ENCODE peak calls at places on chromosomes 13 and 19, in six cellular contexts. L is IMR-90, M is uterus, K is PC-9, G is pancreas, F is OCI-LY7. X is an unnamed sample. For H3K9me3, the result is how much of the 10 kb centered on the place peaks cover.

GRCh38 chr19:2227415-2228156 is 8.5 kb downstream of the PLEKHJ1 start:
- DNase-seq in F (peak), K (no peak), L (no peak), G (no peak), M (no peak), X (no peak)

GRCh38 chr13:48403151-48403631 is 9.7 kb downstream of the LPAR6 start:
- DNase-seq in L (peak), F (no peak), G (no peak), K (no peak), M (no peak), X (no peak)

GRCh38 chr13:52846567-52847321 is 1.7 kb downstream of the PCDH8 start:
- DNase-seq in K (no peak), L (peak), G (peak), F (no peak), M (no peak), X (peak)

GRCh38 chr13:110187501-110188161 is 119.3 kb downstream of the COL4A1 start:
- DNase-seq in M (no peak), K (no peak), F (no peak), L (peak), G (no peak), X (peak)

GRCh38 chr13:51643114-51643881 is 59.0 kb downstream of the WDFY2 start:
- DNase-seq in L (peak), G (no peak), K (peak), M (no peak), F (no peak), X (no peak)

GRCh38 chr13:74153316-74153715 is 19.1 kb upstream of the KLF12 start:
- DNase-seq in M (no peak), G (no peak), F (no peak), L (no peak), K (no peak), X (no peak)

GRCh38 chr19:37867831-37868230 is 38.6 kb downstream of the WDR87 start:
- DNase-seq in F (no peak), K (no peak), L (peak), G (no peak), M (no peak), X (no peak)

GRCh38 chr19:52007805-52008557 is at the start of gene ZNF615:
- DNase-seq in F (no peak), G (peak), K (peak), M (peak), L (peak), X (peak)

GRCh38 chr13:103224804-103225203 is 158.6 kb upstream of the SLC10A2 start:
- DNase-seq in K (no peak), F (no peak), L (no peak), M (no peak), G (no peak), X (no peak)

GRCh38 chr13:93169980-93170379 is 56.6 kb upstream of the GPC6 start:
- DNase-seq in L (peak), M (no peak), G (no peak), F (no peak), K (no peak), X (no peak)

GRCh38 chr13:100443998-100444328 is 144.6 kb downstream of the GGACT start:
- DNase-seq in F (no peak), M (no peak), K (peak), G (no peak), L (no peak), X (no peak)

GRCh38 chr19:55679343-55680257 is 4.6 kb downstream of the EPN1 start:
- DNase-seq in L (peak), G (no peak), M (no peak), F (no peak), K (no peak), X (no peak)

GRCh38 chr13:27869436-27870090 is 50.2 kb upstream of the PDX1 start:
- DNase-seq in K (no peak), M (no peak), L (no peak), G (no peak), F (no peak), X (no peak)

GRCh38 chr19:48568345-48568886 is 16.4 kb downstream of the SULT2B1 start:
- DNase-seq in L (peak), M (peak), G (peak), F (no peak), K (peak), X (peak)

GRCh38 chr13:40970803-40971202 is 48.3 kb downstream of the ELF1 start:
- DNase-seq in F (no peak), G (no peak), K (no peak), L (no peak), M (no peak), X (no peak)

GRCh38 chr13:40971321-40971720 is 47.8 kb downstream of the ELF1 start:
- DNase-seq in K (no peak), M (no peak), G (no peak), L (no peak), F (no peak), X (peak)

GRCh38 chr13:40973409-40973808 is 45.7 kb downstream of the ELF1 start:
- DNase-seq in M (no peak), G (no peak), F (no peak), L (no peak), K (no peak), X (no peak)

GRCh38 chr13:40975441-40975840 is 43.7 kb downstream of the ELF1 start:
- DNase-seq in M (no peak), F (no peak), G (no peak), K (no peak), L (no peak), X (no peak)

DNA sequence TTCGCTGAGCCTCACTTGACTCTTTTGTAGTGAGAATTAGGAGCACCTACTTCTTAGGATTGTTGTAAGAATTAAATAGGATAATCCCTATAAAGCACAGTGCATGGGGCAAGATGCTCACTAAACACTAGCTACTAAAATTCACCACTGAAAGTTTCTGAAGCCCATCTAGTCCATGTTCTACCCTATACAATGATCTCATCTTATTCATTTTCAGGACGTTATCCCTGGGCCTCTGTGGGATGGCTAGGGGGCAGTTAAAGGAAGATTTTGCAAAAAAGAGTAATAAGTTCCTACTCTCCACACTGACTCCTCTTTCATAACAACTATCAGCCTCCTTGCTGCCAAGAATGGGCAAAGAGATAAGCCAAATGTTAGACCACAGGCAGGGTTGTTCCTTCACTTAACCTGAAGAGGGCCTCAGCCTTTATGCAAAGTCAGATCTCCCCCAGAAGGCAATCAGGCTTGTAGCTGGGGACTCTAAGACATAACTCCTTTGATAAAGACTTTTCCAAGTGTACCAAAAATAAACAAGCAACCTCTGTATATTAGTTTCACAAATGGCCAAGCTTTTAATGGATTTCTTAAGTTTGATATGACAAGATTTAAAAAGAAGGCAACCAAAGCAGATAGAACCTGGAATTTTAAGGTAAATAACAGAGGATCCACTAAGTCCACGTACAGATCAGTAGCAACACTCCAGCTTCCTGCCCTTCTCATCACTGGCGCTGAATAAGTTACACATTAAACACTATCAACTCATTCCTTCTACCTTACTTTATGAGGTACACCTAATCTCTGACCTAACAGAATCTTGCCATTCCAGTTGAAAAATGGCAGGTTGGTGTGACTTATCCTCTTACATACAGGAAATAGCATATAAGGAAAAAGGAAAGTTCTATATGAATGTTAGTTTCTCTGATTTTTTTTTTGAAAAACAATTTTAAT is 44.4 kb downstream of the ELF1 start:
- DNase-seq in G (no peak), L (peak), F (peak), K (no peak), M (no peak), X (no peak)
- TF ChIP-seq CTCF in G (no peak), L (peak), F (peak), K (peak), M (peak), X (peak)

GRCh38 chr19:21970466-21970865 is 40.3 kb downstream of the ZNF208 start:
- DNase-seq in F (no peak), K (no peak), M (no peak), L (no peak), G (no peak), X (no peak)
- H3K9me3 ChIP-seq in F (under half), K (under half), M (under half), L (under half), G (under half), X (under half)

GRCh38 chr13:78586706-78587105 is 16.6 kb downstream of the POU4F1 start:
- DNase-seq in L (no peak), K (no peak), G (no peak), F (no peak), M (no peak), X (no peak)
- TF ChIP-seq CTCF in L (no peak), K (peak), G (no peak), F (peak), M (no peak), X (no peak)

GRCh38 chr19:6971366-6971765 is 49.9 kb downstream of the MBD3L2B start:
- DNase-seq in M (no peak), K (no peak), F (no peak), G (no peak), L (no peak), X (no peak)

GRCh38 chr19:6970021-6970420 is 51.2 kb downstream of the MBD3L2B start:
- DNase-seq in F (no peak), M (no peak), G (no peak), K (no peak), L (no peak), X (no peak)

GRCh38 chr19:6969490-6969889 is 51.7 kb downstream of the MBD3L2B start:
- DNase-seq in F (no peak), M (no peak), G (no peak), L (no peak), K (no peak), X (no peak)

GRCh38 chr19:6967962-6968361 is 53.3 kb downstream of the MBD3L2B start:
- DNase-seq in M (no peak), F (no peak), G (no peak), K (no peak), L (no peak), X (no peak)

DNA sequence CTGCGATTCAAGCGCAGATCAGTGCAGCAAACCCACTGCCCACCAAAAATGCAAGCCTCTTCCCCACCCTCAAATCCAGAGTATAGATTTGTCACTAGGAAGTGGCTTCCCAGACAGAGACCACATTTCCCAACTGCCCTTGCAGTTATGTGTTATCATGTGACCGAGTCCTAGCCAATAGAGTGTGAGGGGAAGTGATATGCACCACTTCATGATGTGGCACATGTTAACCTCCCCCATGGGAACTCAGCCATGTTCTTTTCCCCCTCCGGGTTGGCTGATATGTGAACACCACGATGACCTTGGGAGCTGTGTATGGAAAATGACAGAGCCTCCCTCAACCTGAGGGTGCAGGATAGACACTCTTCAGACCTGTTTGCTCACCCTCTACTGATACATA is 50.8 kb downstream of the MBD3L2B start:
- DNase-seq in M (no peak), L (no peak), G (no peak), F (peak), K (no peak), X (no peak)
- H3K9me3 ChIP-seq in M (under half), L (under half), G (under half), F (under half), K (under half), X (under half)